ENCODE peak calls at places on chromosomes 4 and X, in seven cellular contexts. C, F, O, B, H, D and U are unnamed samples.

GRCh38 chr4:78876568-78877320 is 62.5 kb downstream of the PAQR3 start:
- DNase-seq in O (no peak), B (no peak), F (no peak), D (no peak), C (no peak), H (no peak), U (no peak)

GRCh38 chr4:92825785-92826184 is 522.0 kb downstream of the GRID2 start:
- DNase-seq in B (no peak), F (no peak), D (no peak), H (no peak), O (no peak), C (no peak), U (no peak)

GRCh38 chr4:154691229-154691628 is 52.6 kb upstream of the LRAT start:
- DNase-seq in C (no peak), B (no peak), F (no peak), D (no peak), O (no peak), H (no peak), U (no peak)

GRCh38 chr4:17511041-17511949 is 595 bp downstream of the QDPR start:
- DNase-seq in O (peak; percentile 70), C (peak; percentile 46), D (no peak), F (peak; percentile 53), B (no peak), H (peak; percentile 15), U (peak; percentile 39)

GRCh38 chr4:8545439-8545765 is 34.8 kb upstream of the GPR78 start:
- DNase-seq in H (no peak), F (peak; percentile 9), C (no peak), B (no peak), D (no peak), O (no peak), U (no peak)

GRCh38 chr4:27149541-27150212 is 289.0 kb downstream of the STIM2 start:
- DNase-seq in B (no peak), O (no peak), H (no peak), D (no peak), C (no peak), F (no peak), U (no peak)

GRCh38 chr4:165560941-165561340 is 182.1 kb downstream of the CPE start:
- DNase-seq in O (no peak), F (no peak), H (no peak), D (no peak), C (no peak), B (no peak), U (no peak)

GRCh38 chrX:132426695-132427281 is 62.0 kb downstream of the MBNL3 start:
- DNase-seq in H (no peak), F (no peak), D (no peak), O (no peak), C (no peak), B (no peak), U (no peak)

GRCh38 chr4:185464184-185464583 is 7.3 kb downstream of the CCDC110 start:
- DNase-seq in D (no peak), F (no peak), C (no peak), O (peak; percentile 8), B (no peak), H (no peak), U (no peak)

GRCh38 chr4:148288448-148288847 is 153.8 kb downstream of the NR3C2 start:
- DNase-seq in C (no peak), F (peak; percentile 16), D (no peak), O (no peak), H (no peak), B (no peak), U (no peak)

GRCh38 chr4:97656034-97656720 is 487.1 kb downstream of the STPG2 start:
- DNase-seq in D (no peak), C (no peak), F (no peak), H (peak; percentile 33), O (no peak), B (no peak), U (no peak)

GRCh38 chr4:48379587-48380140 is 38.3 kb downstream of the SLAIN2 start:
- DNase-seq in C (no peak), H (no peak), F (peak; percentile 72), B (no peak), O (no peak), D (no peak), U (no peak)

GRCh38 chrX:22249371-22249770 is 23.3 kb upstream of the CBLL2 start:
- DNase-seq in B (no peak), O (no peak), F (no peak), H (no peak), D (no peak), C (no peak), U (no peak)

GRCh38 chr4:153439831-153440230 is 26.3 kb upstream of the TMEM131L start:
- DNase-seq in C (no peak), D (no peak), H (no peak), F (no peak), O (no peak), B (no peak), U (no peak)

GRCh38 chr4:39514888-39515401 is 12.3 kb downstream of the UGDH start:
- DNase-seq in C (peak; percentile 99), B (no peak), D (no peak), H (peak; percentile 27), O (peak; percentile 24), F (no peak), U (no peak)

GRCh38 chrX:146481735-146482134 is 327.8 kb upstream of the CXorf51B start:
- DNase-seq in C (no peak), B (no peak), O (no peak), H (no peak), F (no peak), D (peak; percentile 2), U (no peak)

GRCh38 chr4:34043131-34043530 is 2201.2 kb downstream of the ARAP2 start:
- DNase-seq in B (no peak), F (no peak), H (no peak), D (no peak), O (no peak), C (no peak), U (no peak)

GRCh38 chrX:37627602-37628001 is 56.1 kb downstream of the LANCL3 start:
- DNase-seq in C (no peak), B (no peak), D (no peak), F (no peak), H (no peak), O (no peak), U (no peak)

GRCh38 chrX:53357799-53358530 is 64.5 kb downstream of the SMC1A start:
- DNase-seq in O (peak; percentile 16), C (no peak), H (no peak), B (no peak), D (no peak), F (peak; percentile 36), U (peak; percentile 24)

GRCh38 chrX:47080915-47081236 is 2.6 kb downstream of the RGN start:
- DNase-seq in O (no peak), C (no peak), B (no peak), F (no peak), H (no peak), D (no peak), U (no peak)

GRCh38 chr4:66123195-66123594 is 452.9 kb upstream of the EPHA5 start:
- DNase-seq in F (no peak), C (no peak), O (no peak), D (no peak), B (no peak), H (no peak), U (no peak)

GRCh38 chr4:119570401-119570800 is 58.2 kb downstream of the PDE5A start:
- DNase-seq in O (no peak), D (no peak), B (no peak), H (no peak), C (no peak), F (no peak), U (no peak)

GRCh38 chr4:2365054-2365912 is 53.2 kb downstream of the ZFYVE28 start:
- DNase-seq in F (no peak), B (no peak), D (no peak), C (no peak), H (no peak), O (peak; percentile 48), U (no peak)

GRCh38 chr4:2365913-2366210 is 52.6 kb downstream of the ZFYVE28 start:
- DNase-seq in B (no peak), C (no peak), F (no peak), D (no peak), H (no peak), O (no peak), U (no peak)

GRCh38 chr4:2363056-2363719 is 55.3 kb downstream of the ZFYVE28 start:
- DNase-seq in F (no peak), D (no peak), C (peak; percentile 36), H (no peak), O (peak; percentile 20), B (no peak), U (no peak)

GRCh38 chr4:2363951-2364653 is 54.3 kb downstream of the ZFYVE28 start:
- DNase-seq in D (no peak), O (no peak), B (no peak), C (no peak), H (no peak), F (no peak), U (no peak)

GRCh38 chr4:2364654-2365053 is 53.8 kb downstream of the ZFYVE28 start:
- DNase-seq in H (no peak), C (no peak), B (no peak), D (no peak), F (no peak), O (peak; percentile 78), U (no peak)
- TF ChIP-seq JUND in H (no peak), C (no peak), B (no peak), D (no peak), F (no peak), O (no peak), U (no peak)

GRCh38 chr4:89492476-89493110 is 185.0 kb upstream of the GPRIN3 start:
- DNase-seq in D (no peak), O (no peak), C (no peak), B (no peak), F (no peak), H (no peak), U (no peak)
- TF ChIP-seq JUND in D (no peak), O (no peak), C (no peak), B (no peak), F (no peak), H (no peak), U (no peak)

GRCh38 chrX:40938418-40938817 is 146.8 kb upstream of the USP9X start:
- DNase-seq in C (no peak), F (no peak), D (no peak), B (no peak), O (peak; percentile 43), H (no peak), U (no peak)

GRCh38 chrX:40928076-40928475 is 157.2 kb upstream of the USP9X start:
- DNase-seq in B (no peak), O (no peak), D (no peak), C (no peak), F (no peak), H (no peak), U (no peak)

GRCh38 chrX:40936827-40937226 is 148.4 kb upstream of the USP9X start:
- DNase-seq in F (no peak), O (peak; percentile 11), C (no peak), H (no peak), B (no peak), D (no peak), U (no peak)

GRCh38 chrX:40931921-40932320 is 153.3 kb upstream of the USP9X start:
- DNase-seq in C (no peak), B (no peak), F (no peak), O (peak; percentile 14), D (no peak), H (no peak), U (peak; percentile 49)

GRCh38 chrX:40933132-40934078 is 151.8 kb upstream of the USP9X start:
- DNase-seq in D (no peak), H (no peak), C (no peak), B (peak; percentile 31), O (peak; percentile 83), F (peak; percentile 30), U (no peak)
- TF ChIP-seq JUND in D (no peak), H (no peak), C (no peak), B (no peak), O (no peak), F (peak; percentile 37), U (no peak)

GRCh38 chrX:112636288-112636687 is 43.5 kb downstream of the LHFPL1 start:
- DNase-seq in O (no peak), F (no peak), H (no peak), C (no peak), D (no peak), B (no peak), U (no peak)
- TF ChIP-seq JUND in O (no peak), F (peak; percentile 13), H (no peak), C (no peak), D (no peak), B (no peak), U (no peak)